ENCODE peak calls at places on chromosomes 4 and X, in nine cellular contexts. P is left lung; Y is tibial artery; I is ELR; W is stimulated activated CD4-positive, alpha-beta T cell treated with anti-CD3 and anti-CD28 coated beads, Interleukin-15, amount 100 ng/mL, for 24 hours; A is WERI-Rb-1; L is left ventricle myocardium inferior; G is activated naive CD4-positive, alpha-beta T cell treated with anti-CD3 and anti-CD28 coated beads for 36 hours; F is substantia nigra. K is an unnamed sample.

GRCh38 chr4:84531689-84532088 is 32.6 kb upstream of the NKX6-1 start:
- DNase-seq in F (no peak), I (peak; percentile 53), Y (no peak), G (no peak), L (no peak), W (no peak), A (peak; percentile 43), P (no peak), K (no peak)

GRCh38 chr4:137635108-137635507 is 102.8 kb upstream of the PCDH18 start:
- DNase-seq in I (no peak), W (no peak), G (no peak), A (no peak), L (no peak), Y (no peak), F (no peak), P (no peak), K (no peak)

GRCh38 chrX:132737743-132738142 is 220.7 kb downstream of the HS6ST2 start:
- DNase-seq in A (no peak), Y (no peak), P (no peak), I (no peak), F (no peak), G (peak; percentile 72), W (peak; percentile 47), L (no peak), K (no peak)

GRCh38 chr4:2408401-2408958 is 10.0 kb downstream of the ZFYVE28 start:
- DNase-seq in A (peak; percentile 41), W (peak; percentile 52), F (no peak), Y (no peak), P (no peak), L (no peak), I (peak; percentile 17), G (peak; percentile 22), K (no peak)

GRCh38 chr4:16083217-16084191 is at the start of gene PROM1:
- DNase-seq in P (peak; percentile 79), I (no peak), A (peak; percentile 85), L (peak; percentile 19), W (peak; percentile 33), Y (no peak), G (peak; percentile 25), F (no peak), K (no peak)

GRCh38 chr4:93053140-93053539 is 749.4 kb downstream of the GRID2 start:
- DNase-seq in W (no peak), P (no peak), A (no peak), Y (no peak), G (no peak), F (no peak), L (no peak), I (no peak), K (no peak)

GRCh38 chr4:7970031-7970946 is 30.6 kb upstream of the AFAP1 start:
- DNase-seq in G (peak; percentile 76), Y (no peak), P (peak; percentile 72), W (peak; percentile 72), L (no peak), A (no peak), F (no peak), I (peak; percentile 80), K (peak; percentile 44)

GRCh38 chrX:145735036-145735435 is 82.6 kb upstream of the SLITRK2 start:
- DNase-seq in I (no peak), L (no peak), G (no peak), Y (no peak), P (no peak), F (no peak), W (no peak), A (no peak), K (no peak)

GRCh38 chrX:100654256-100654655 is 10.3 kb downstream of the SRPX2 start:
- DNase-seq in F (no peak), Y (no peak), W (no peak), I (peak; percentile 44), L (no peak), G (no peak), P (no peak), A (peak; percentile 30), K (no peak)

GRCh38 chr4:17761062-17761461 is 20.4 kb downstream of the FAM184B start:
- DNase-seq in A (peak; percentile 49), G (no peak), Y (no peak), I (no peak), F (no peak), P (no peak), W (no peak), L (no peak), K (no peak)

GRCh38 chr4:37685211-37685725 is 908 bp downstream of the RELL1 start:
- DNase-seq in Y (no peak), G (peak; percentile 55), W (peak; percentile 40), L (no peak), A (no peak), I (peak; percentile 50), F (no peak), P (no peak), K (no peak)

GRCh38 chrX:134692990-134693389 is 34.7 kb upstream of the PLAC1 start:
- DNase-seq in I (peak; percentile 75), L (no peak), A (no peak), W (no peak), P (no peak), G (no peak), Y (no peak), F (no peak), K (no peak)

GRCh38 chrX:142076633-142077032 is 128.5 kb downstream of the MAGEC2 start:
- DNase-seq in L (no peak), P (no peak), G (no peak), F (no peak), W (no peak), I (no peak), Y (no peak), A (no peak), K (no peak)

GRCh38 chr4:139227729-139228404 is 50.8 kb upstream of the ELF2 start:
- DNase-seq in A (no peak), Y (no peak), G (peak; percentile 9), I (peak; percentile 32), F (no peak), W (no peak), L (no peak), P (no peak), K (no peak)

GRCh38 chrX:103538728-103539127 is 19.4 kb upstream of the RAB40A start:
- DNase-seq in Y (no peak), P (no peak), I (no peak), W (no peak), F (no peak), L (no peak), G (no peak), A (no peak), K (no peak)